ENCODE peak calls at places on chromosomes 12 and 14, in four cellular contexts. One of them, this sample, is unnamed.

GRCh38 chr14:24093901-24094838 is at the start of gene PCK2:
- DNase-seq in HepG2: peak
- DNase-seq in SK-N-SH: peak
- DNase-seq in GM12878: no peak
- DNase-seq in this sample: peak

GRCh38 chr12:84727964-84728363 is 184.6 kb downstream of the SLC6A15 start:
- DNase-seq in GM12878: no peak
- DNase-seq in SK-N-SH: no peak
- DNase-seq in HepG2: peak
- DNase-seq in this sample: no peak

GRCh38 chr12:71321130-71321529 is 118.5 kb upstream of the LGR5 start:
- DNase-seq in HepG2: no peak
- DNase-seq in GM12878: no peak
- DNase-seq in SK-N-SH: no peak
- DNase-seq in this sample: no peak

GRCh38 chr12:124509676-124510300 is 57.6 kb downstream of the NCOR2 start:
- DNase-seq in SK-N-SH: peak
- DNase-seq in GM12878: no peak
- DNase-seq in HepG2: peak
- DNase-seq in this sample: no peak

GRCh38 chr14:40053396-40053795 is 621.2 kb upstream of the FBXO33 start:
- DNase-seq in HepG2: no peak
- DNase-seq in SK-N-SH: no peak
- DNase-seq in GM12878: no peak
- DNase-seq in this sample: no peak

GRCh38 chr12:115895247-115895646 is 382.2 kb downstream of the MED13L start:
- DNase-seq in GM12878: no peak
- DNase-seq in SK-N-SH: no peak
- DNase-seq in HepG2: no peak
- DNase-seq in this sample: peak

GRCh38 chr12:6724409-6724797 is 557 bp downstream of the COPS7A start:
- DNase-seq in HepG2: peak
- DNase-seq in GM12878: no peak
- DNase-seq in SK-N-SH: peak
- DNase-seq in this sample: peak

GRCh38 chr14:56949828-56950227 is 139.5 kb upstream of the OTX2 start:
- DNase-seq in SK-N-SH: no peak
- DNase-seq in HepG2: no peak
- DNase-seq in GM12878: no peak
- DNase-seq in this sample: peak

GRCh38 chr12:97960741-97961608 is 498.4 kb downstream of the RMST start:
- DNase-seq in GM12878: peak
- DNase-seq in SK-N-SH: peak
- DNase-seq in HepG2: peak
- DNase-seq in this sample: peak

GRCh38 chr14:48027115-48027514 is 351.7 kb upstream of the MDGA2 start:
- DNase-seq in GM12878: no peak
- DNase-seq in HepG2: no peak
- DNase-seq in SK-N-SH: no peak
- DNase-seq in this sample: no peak

GRCh38 chr12:8914716-8915526 is 612 bp downstream of the PHC1 start:
- DNase-seq in GM12878: no peak
- DNase-seq in SK-N-SH: peak
- DNase-seq in HepG2: peak
- DNase-seq in this sample: peak

GRCh38 chr12:3077572-3078081 is 448 bp downstream of the TSPAN9 start:
- DNase-seq in GM12878: no peak
- DNase-seq in SK-N-SH: no peak
- DNase-seq in HepG2: no peak
- DNase-seq in this sample: no peak

GRCh38 chr12:53098354-53098981 is 1.0 kb downstream of the IGFBP6 start:
- DNase-seq in SK-N-SH: no peak
- DNase-seq in GM12878: no peak
- DNase-seq in HepG2: no peak
- DNase-seq in this sample: peak

GRCh38 chr12:116091579-116091978 is 185.9 kb downstream of the MED13L start:
- DNase-seq in HepG2: no peak
- DNase-seq in SK-N-SH: no peak
- DNase-seq in GM12878: no peak
- DNase-seq in this sample: no peak

GRCh38 chr12:33628087-33628486 is 188.5 kb upstream of the SYT10 start:
- DNase-seq in SK-N-SH: no peak
- DNase-seq in HepG2: no peak
- DNase-seq in GM12878: no peak
- DNase-seq in this sample: peak
- TF ChIP-seq PBX3 in SK-N-SH: no peak
- TF ChIP-seq PBX3 in HepG2: no peak
- TF ChIP-seq PBX3 in GM12878: no peak
- TF ChIP-seq PBX3 in this sample: no peak

GRCh38 chr14:32761381-32761968 is 177.2 kb upstream of the NPAS3 start:
- DNase-seq in HepG2: no peak
- DNase-seq in SK-N-SH: no peak
- DNase-seq in GM12878: no peak
- DNase-seq in this sample: no peak
- TF ChIP-seq PBX3 in HepG2: no peak
- TF ChIP-seq PBX3 in SK-N-SH: no peak
- TF ChIP-seq PBX3 in GM12878: no peak
- TF ChIP-seq PBX3 in this sample: no peak

GRCh38 chr14:105137481-105138020 is 31.0 kb downstream of the JAG2 start:
- DNase-seq in GM12878: no peak
- DNase-seq in HepG2: no peak
- DNase-seq in SK-N-SH: no peak
- DNase-seq in this sample: no peak

GRCh38 chr14:105136401-105137322 is 31.9 kb downstream of the JAG2 start:
- DNase-seq in SK-N-SH: no peak
- DNase-seq in GM12878: no peak
- DNase-seq in HepG2: no peak
- DNase-seq in this sample: no peak

GRCh38 chr14:105138551-105139111 is 29.9 kb downstream of the JAG2 start:
- DNase-seq in SK-N-SH: no peak
- DNase-seq in HepG2: no peak
- DNase-seq in GM12878: no peak
- DNase-seq in this sample: no peak

GRCh38 chr14:105139212-105139825 is 29.3 kb downstream of the JAG2 start:
- DNase-seq in GM12878: no peak
- DNase-seq in SK-N-SH: no peak
- DNase-seq in HepG2: no peak
- DNase-seq in this sample: no peak

GRCh38 chr14:105138021-105138541 is 30.5 kb downstream of the JAG2 start:
- DNase-seq in SK-N-SH: peak
- DNase-seq in HepG2: no peak
- DNase-seq in GM12878: no peak
- DNase-seq in this sample: no peak
- TF ChIP-seq PBX3 in SK-N-SH: no peak
- TF ChIP-seq PBX3 in HepG2: no peak
- TF ChIP-seq PBX3 in GM12878: no peak
- TF ChIP-seq PBX3 in this sample: no peak

DNA sequence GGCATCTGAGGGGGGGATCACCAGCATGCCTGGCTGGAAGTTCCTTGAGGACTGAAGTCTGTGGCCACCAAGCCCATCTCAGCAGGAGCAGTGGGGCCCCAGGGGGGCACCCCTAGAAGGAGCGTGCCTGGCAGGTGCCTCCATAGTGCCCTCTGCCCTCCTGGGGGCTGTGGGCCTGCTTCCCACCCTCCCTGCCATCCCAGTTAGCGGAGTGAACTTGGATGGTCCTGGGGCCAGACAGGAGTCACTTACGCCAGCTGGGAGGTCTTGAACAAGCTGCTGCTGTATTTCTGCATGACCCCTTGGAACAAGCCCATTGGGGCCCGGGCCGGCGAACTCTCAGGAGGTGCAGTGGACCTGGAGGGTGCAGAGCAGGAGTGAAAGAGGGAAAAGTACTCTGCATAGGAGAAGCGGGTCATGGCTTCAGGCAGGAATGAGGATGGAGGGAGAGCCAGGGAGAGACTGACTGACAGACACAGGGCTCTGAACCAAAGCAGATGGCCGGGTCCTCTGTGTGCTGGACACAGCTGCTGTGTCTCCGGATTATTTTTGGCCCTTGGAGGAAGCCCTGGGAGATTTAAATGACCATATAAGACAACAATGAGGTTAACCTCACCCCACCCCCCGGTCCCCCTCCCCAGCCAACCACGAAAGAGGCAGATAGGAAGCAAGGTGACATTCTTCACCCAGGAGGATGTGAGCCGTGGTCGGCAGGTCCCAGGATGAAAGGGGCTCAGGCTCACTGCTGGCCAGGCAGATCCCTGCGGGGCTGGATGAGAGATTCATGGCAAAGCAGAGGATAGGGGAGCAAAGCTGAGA is 19.6 kb downstream of the ASB2 start:
- DNase-seq in SK-N-SH: no peak
- DNase-seq in HepG2: no peak
- DNase-seq in GM12878: no peak
- DNase-seq in this sample: no peak
- TF ChIP-seq PBX3 in SK-N-SH: no peak
- TF ChIP-seq PBX3 in HepG2: no peak
- TF ChIP-seq PBX3 in GM12878: no peak
- TF ChIP-seq PBX3 in this sample: no peak

GRCh38 chr12:49044660-49045059 is 15.9 kb downstream of the KMT2D start:
- DNase-seq in HepG2: no peak
- DNase-seq in SK-N-SH: no peak
- DNase-seq in GM12878: no peak
- DNase-seq in this sample: no peak

GRCh38 chr12:49043241-49043640 is 17.4 kb downstream of the KMT2D start:
- DNase-seq in GM12878: no peak
- DNase-seq in SK-N-SH: no peak
- DNase-seq in HepG2: no peak
- DNase-seq in this sample: no peak

GRCh38 chr12:49046129-49046895 is 14.3 kb downstream of the KMT2D start:
- DNase-seq in HepG2: no peak
- DNase-seq in GM12878: no peak
- DNase-seq in SK-N-SH: no peak
- DNase-seq in this sample: no peak

GRCh38 chr12:49041881-49042484 is 18.6 kb downstream of the KMT2D start:
- DNase-seq in GM12878: no peak
- DNase-seq in HepG2: no peak
- DNase-seq in SK-N-SH: no peak
- DNase-seq in this sample: no peak

DNA sequence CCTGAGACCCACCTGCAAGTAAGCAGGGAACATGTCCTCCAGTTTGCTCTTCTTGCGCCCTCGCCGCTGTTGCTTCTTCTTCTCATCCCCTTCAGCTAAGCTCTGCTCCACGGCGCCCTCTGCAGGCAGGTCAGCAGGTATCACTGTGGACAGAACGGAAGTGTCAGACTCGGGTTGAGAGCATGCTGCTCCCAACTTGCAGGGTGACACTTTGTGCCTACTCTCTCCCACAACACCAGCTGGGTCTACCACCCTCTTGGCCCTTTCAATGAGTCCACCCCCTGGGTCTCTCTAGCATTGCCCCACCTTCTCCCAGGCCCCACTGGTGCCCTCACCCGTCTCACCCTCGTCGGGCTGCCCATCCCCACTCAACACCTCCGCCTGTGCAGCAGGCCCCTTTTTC is 16.7 kb downstream of the KMT2D start:
- DNase-seq in HepG2: peak
- DNase-seq in SK-N-SH: peak
- DNase-seq in GM12878: no peak
- DNase-seq in this sample: peak
- TF ChIP-seq PBX3 in HepG2: no peak
- TF ChIP-seq PBX3 in SK-N-SH: no peak
- TF ChIP-seq PBX3 in GM12878: no peak
- TF ChIP-seq PBX3 in this sample: no peak